ENCODE peak calls at places on chromosomes 2 and 18, in five cellular contexts. F, T, E, M and K are unnamed samples.

GRCh38 chr2:120445431-120446143 is 99.7 kb downstream of the INHBB start:
- DNase-seq in F (no peak), E (no peak), T (no peak), M (no peak), K (peak; percentile 80)

GRCh38 chr2:225494100-225494459 is 94.6 kb downstream of the NYAP2 start:
- DNase-seq in E (no peak), M (no peak), T (no peak), F (no peak), K (no peak)

GRCh38 chr2:240855670-240856069 is 13.0 kb upstream of the AGXT start:
- DNase-seq in T (no peak), E (no peak), F (no peak), M (no peak), K (no peak)

GRCh38 chr2:209495855-209496585 is 72.2 kb downstream of the MAP2 start:
- DNase-seq in T (peak; percentile 98), E (no peak), F (peak; percentile 17), M (no peak), K (peak; percentile 15)

GRCh38 chr2:99957724-99958123 is 184.7 kb downstream of the AFF3 start:
- DNase-seq in F (no peak), E (no peak), T (no peak), M (no peak), K (no peak)

GRCh38 chr2:108194409-108195132 is 45.2 kb upstream of the SULT1C3 start:
- DNase-seq in E (no peak), F (no peak), T (peak; percentile 11), M (no peak), K (no peak)

GRCh38 chr2:70851704-70852103 is 16.1 kb upstream of the CD207 start:
- DNase-seq in F (no peak), M (peak; percentile 57), E (peak; percentile 54), T (peak; percentile 12), K (no peak)

GRCh38 chr18:51429644-51430043 is 232.2 kb upstream of the MEX3C start:
- DNase-seq in M (no peak), F (no peak), E (no peak), T (no peak), K (no peak)

GRCh38 chr18:10420561-10421352 is 33.7 kb upstream of the APCDD1 start:
- DNase-seq in M (no peak), E (no peak), F (no peak), T (peak; percentile 71), K (no peak)

GRCh38 chr18:11960743-11961380 is 20.4 kb upstream of the IMPA2 start:
- DNase-seq in F (no peak), E (no peak), M (no peak), T (no peak), K (no peak)

DNA sequence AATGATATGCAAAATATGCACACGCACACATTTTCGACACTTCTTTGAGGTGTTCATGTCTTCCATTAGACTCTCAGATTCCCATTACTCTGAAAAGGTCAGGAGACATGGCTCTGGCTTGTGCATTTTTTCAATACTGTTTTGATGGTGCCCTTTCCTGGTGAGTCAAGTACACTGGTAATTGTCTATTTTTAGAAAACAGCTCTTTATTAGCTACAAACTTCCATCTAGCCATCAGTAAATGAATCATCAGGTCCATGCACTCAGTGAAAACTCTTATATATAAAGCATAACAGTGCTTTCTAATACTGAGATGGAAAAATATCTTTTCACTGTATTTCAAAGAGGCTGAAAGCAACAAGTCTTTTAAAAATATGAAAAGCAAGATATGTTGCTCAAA is 194.9 kb downstream of the GALNT1 start:
- DNase-seq in T (no peak), E (no peak), F (no peak), M (no peak), K (no peak)
- H3K27ac ChIP-seq in T (no peak overlapping the region), E (no peak overlapping the region), F (no peak overlapping the region), M (no peak overlapping the region), K (no peak overlapping the region)

GRCh38 chr2:95143838-95144237 is 15.8 kb downstream of the ZNF514 start:
- DNase-seq in T (no peak), M (no peak), E (no peak), F (no peak), K (no peak)

GRCh38 chr2:95149397-95149984 is 10.2 kb downstream of the ZNF514 start:
- DNase-seq in M (no peak), T (no peak), F (no peak), E (no peak), K (no peak)
- H3K4me3 ChIP-seq in M (no peak overlapping the region), T (no peak overlapping the region), F (peak overlapping the region; percentile 3), E (no peak overlapping the region), K (no peak overlapping the region)

DNA sequence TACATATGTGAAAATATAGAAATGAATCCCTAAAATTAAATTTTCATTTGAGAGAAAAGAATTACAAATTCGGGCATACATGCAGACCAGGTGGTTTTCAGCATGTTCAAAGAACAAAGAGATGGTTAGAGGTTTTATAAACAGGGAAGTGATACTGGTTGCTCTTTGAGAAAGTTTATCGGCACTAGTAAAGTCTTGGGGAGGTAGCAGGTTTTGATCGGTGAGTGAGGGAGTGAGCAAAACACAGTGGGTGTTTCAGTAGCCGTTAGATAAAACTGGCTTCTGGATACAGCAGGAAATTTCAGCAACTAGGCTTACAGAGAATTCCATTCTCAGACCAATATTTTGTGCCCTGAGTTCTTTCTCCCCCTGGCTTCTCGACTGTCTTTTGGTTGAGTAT is 51.1 kb downstream of the DSC3 start:
- DNase-seq in E (no peak), T (no peak), M (no peak), F (no peak), K (no peak)
- H3K27ac ChIP-seq in E (no peak overlapping the region), T (no peak overlapping the region), M (no peak overlapping the region), F (no peak overlapping the region), K (no peak overlapping the region)

GRCh38 chr2:79414690-79415089 is 98.2 kb upstream of the CTNNA2 start:
- DNase-seq in T (no peak), E (no peak), M (no peak), F (no peak), K (no peak)
- H3K4me3 ChIP-seq in T (no peak overlapping the region), E (no peak overlapping the region), M (no peak overlapping the region), F (no peak overlapping the region), K (no peak overlapping the region)

DNA sequence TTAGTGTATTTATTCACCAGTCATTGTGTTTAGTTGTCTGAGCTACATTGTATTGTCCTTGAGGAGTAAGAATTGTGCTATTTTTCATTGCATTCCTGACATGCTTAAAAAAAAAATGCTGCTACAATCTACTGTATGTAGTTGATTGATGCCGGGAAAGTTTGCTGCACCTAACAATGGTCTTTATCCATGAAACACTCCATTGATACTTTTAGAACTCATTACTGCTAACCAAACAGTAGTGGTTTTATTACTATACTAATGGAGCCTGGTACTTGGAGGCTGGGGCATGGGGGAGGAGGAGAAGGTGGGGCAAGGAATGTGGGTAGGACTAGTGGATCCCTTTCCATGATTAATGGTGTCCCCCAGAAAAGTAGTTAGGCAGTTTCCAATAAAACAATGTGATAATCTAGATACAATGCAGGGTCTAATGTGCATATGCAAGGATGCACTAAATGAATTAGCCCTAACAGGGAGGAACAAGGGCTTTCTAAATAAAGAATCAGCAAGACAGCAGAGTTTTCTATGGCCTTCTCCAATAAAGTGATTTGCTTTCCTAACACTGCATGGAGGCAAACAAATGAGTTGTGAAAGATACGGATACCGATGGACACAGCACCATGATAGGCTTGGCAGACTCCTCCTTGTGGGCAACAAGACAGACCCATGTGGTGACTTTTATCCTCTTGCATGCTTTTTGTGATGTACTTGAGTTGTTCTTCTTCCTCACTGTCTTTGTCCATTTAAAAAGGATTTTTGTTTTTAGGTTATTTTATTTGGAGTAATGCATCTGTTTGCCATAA is 78.5 kb downstream of the FMNL2 start:
- DNase-seq in T (no peak), F (no peak), M (no peak), E (no peak), K (no peak)
- H3K27ac ChIP-seq in T (no peak overlapping the region), F (no peak overlapping the region), M (no peak overlapping the region), E (no peak overlapping the region), K (no peak overlapping the region)

DNA sequence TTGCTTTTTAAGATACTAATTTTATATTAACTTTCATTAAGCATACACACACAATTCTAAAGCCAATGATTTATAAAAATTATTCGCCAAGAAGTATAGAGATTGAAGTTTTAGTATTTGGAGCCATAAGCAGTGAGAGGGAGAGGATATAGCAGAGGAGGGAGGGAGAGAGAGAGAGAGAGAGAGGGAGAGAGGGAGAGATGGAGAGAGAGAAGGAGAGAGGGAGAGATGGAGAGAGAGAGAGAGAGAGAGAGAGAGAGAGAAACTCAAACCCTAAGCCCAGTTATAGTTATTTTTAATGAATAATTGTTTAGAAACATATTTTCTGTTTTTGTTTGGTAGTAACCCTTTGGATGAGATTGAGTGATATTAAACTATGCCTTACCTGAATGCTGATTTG is 5.3 kb downstream of the TWIST2 start:
- DNase-seq in M (no peak), F (no peak), T (no peak), E (no peak), K (no peak)
- H3K4me3 ChIP-seq in M (no peak overlapping the region), F (no peak overlapping the region), T (no peak overlapping the region), E (no peak overlapping the region), K (no peak overlapping the region)

GRCh38 chr2:2788076-2788475 is 457.0 kb upstream of the MYT1L start:
- DNase-seq in T (no peak), F (no peak), M (no peak), E (no peak), K (no peak)
- H3K27ac ChIP-seq in T (no peak overlapping the region), F (no peak overlapping the region), M (no peak overlapping the region), E (no peak overlapping the region), K (no peak overlapping the region)